ENCODE peak calls at places on chromosomes 5 and 9, in four cellular contexts. R, E, V and W are unnamed samples.

GRCh38 chr5:93304391-93304790 is 276.6 kb downstream of the NR2F1-AS1 start:
- DNase-seq in E (no peak), V (no peak), R (no peak), W (no peak)

GRCh38 chr5:141529002-141529401 is 40.1 kb downstream of the PCDHGC5 start:
- DNase-seq in E (peak; percentile 62), R (peak; percentile 50), V (peak; percentile 67), W (no peak)

GRCh38 chr5:95611396-95611795 is 8.5 kb upstream of the GPR150 start:
- DNase-seq in V (no peak), E (no peak), R (no peak), W (no peak)

GRCh38 chr9:127717766-127718165 is 1.9 kb downstream of the TTC16 start:
- DNase-seq in E (no peak), V (no peak), R (no peak), W (no peak)

GRCh38 chr9:74610523-74611061 is 113.5 kb downstream of the RORB start:
- DNase-seq in E (no peak), V (no peak), R (no peak), W (no peak)

GRCh38 chr5:147835386-147835798 is 3.9 kb upstream of the SPINK1 start:
- DNase-seq in R (no peak), V (no peak), E (peak; percentile 18), W (no peak)

GRCh38 chr5:35240892-35241291 is 10.6 kb upstream of the PRLR start:
- DNase-seq in V (no peak), R (no peak), E (no peak), W (no peak)

GRCh38 chr9:137551656-137552534 is at the start of gene MRPL41:
- DNase-seq in E (peak; percentile 86), R (peak; percentile 89), V (peak; percentile 88), W (peak; percentile 93)

GRCh38 chr9:69307446-69308216 is 17.4 kb upstream of the ENTREP1 start:
- DNase-seq in V (no peak), E (no peak), R (no peak), W (no peak)

GRCh38 chr5:142677212-142677611 is 8.7 kb downstream of the FGF1 start:
- DNase-seq in V (no peak), E (peak; percentile 52), R (no peak), W (no peak)

GRCh38 chr5:42621242-42621641 is 135.4 kb upstream of the CCDC152 start:
- DNase-seq in R (no peak), E (no peak), V (no peak), W (no peak)

GRCh38 chr5:29114331-29114768 is 2076.0 kb upstream of the CDH9 start:
- DNase-seq in V (no peak), R (no peak), E (no peak), W (no peak)

GRCh38 chr9:129285979-129286772 is 108.1 kb upstream of the IER5L start:
- DNase-seq in V (no peak), E (no peak), R (no peak), W (peak; percentile 40)

GRCh38 chr9:34636791-34637355 is 714 bp downstream of the SIGMAR1 start:
- DNase-seq in E (no peak), R (no peak), V (no peak), W (no peak)

GRCh38 chr9:96667363-96667728 is 12.2 kb upstream of the PRXL2C start:
- DNase-seq in E (no peak), R (no peak), V (no peak), W (no peak)

GRCh38 chr5:175896641-175897040 is 25.3 kb downstream of the CPLX2 start:
- DNase-seq in V (no peak), E (no peak), R (no peak), W (no peak)

GRCh38 chr5:10111575-10111974 is 138.1 kb downstream of the ATPSCKMT start:
- DNase-seq in E (peak; percentile 33), V (no peak), R (no peak), W (no peak)

GRCh38 chr9:3863114-3863528 is 337.3 kb upstream of the RFX3 start:
- DNase-seq in R (no peak), V (no peak), E (peak; percentile 76), W (no peak)

GRCh38 chr5:43363445-43364152 is 48.6 kb downstream of the CCL28 start:
- DNase-seq in V (no peak), E (no peak), R (no peak), W (no peak)

GRCh38 chr5:4222821-4223220 is 627.2 kb downstream of the IRX1 start:
- DNase-seq in R (no peak), E (no peak), V (no peak), W (no peak)

GRCh38 chr5:176679365-176680225 is 32.3 kb downstream of the TSPAN17 start:
- DNase-seq in E (no peak), R (peak; percentile 40), V (no peak), W (no peak)

GRCh38 chr5:177300236-177300880 is 3.2 kb downstream of the RAB24 start:
- DNase-seq in E (peak; percentile 53), V (peak; percentile 60), R (peak; percentile 48), W (peak; percentile 77)

GRCh38 chr9:6937209-6937608 is 179.4 kb downstream of the KDM4C start:
- DNase-seq in R (no peak), E (no peak), V (no peak), W (no peak)

GRCh38 chr9:135479469-135480052 is at the start of gene PPP1R26:
- DNase-seq in R (peak; percentile 45), E (no peak), V (no peak), W (peak; percentile 60)

GRCh38 chr5:163997965-163998364 is 492.5 kb downstream of the MAT2B start:
- DNase-seq in E (no peak), V (no peak), R (no peak), W (no peak)

GRCh38 chr9:33419904-33420303 is 17.5 kb upstream of the AQP7 start:
- DNase-seq in E (no peak), V (no peak), R (no peak), W (no peak)

GRCh38 chr5:160787247-160787646 is 64.8 kb downstream of the ATP10B start:
- DNase-seq in V (no peak), R (no peak), E (peak; percentile 40), W (no peak)

GRCh38 chr9:98214811-98215210 is 22.4 kb upstream of the CORO2A start:
- DNase-seq in V (no peak), R (no peak), E (no peak), W (no peak)

GRCh38 chr9:98216391-98216790 is 24.0 kb upstream of the CORO2A start:
- DNase-seq in V (no peak), E (no peak), R (no peak), W (no peak)

GRCh38 chr9:98217255-98217654 is 24.8 kb upstream of the CORO2A start:
- DNase-seq in V (no peak), E (no peak), R (no peak), W (no peak)

GRCh38 chr9:98215821-98216220 is 23.4 kb upstream of the CORO2A start:
- DNase-seq in R (no peak), V (no peak), E (no peak), W (no peak)

DNA sequence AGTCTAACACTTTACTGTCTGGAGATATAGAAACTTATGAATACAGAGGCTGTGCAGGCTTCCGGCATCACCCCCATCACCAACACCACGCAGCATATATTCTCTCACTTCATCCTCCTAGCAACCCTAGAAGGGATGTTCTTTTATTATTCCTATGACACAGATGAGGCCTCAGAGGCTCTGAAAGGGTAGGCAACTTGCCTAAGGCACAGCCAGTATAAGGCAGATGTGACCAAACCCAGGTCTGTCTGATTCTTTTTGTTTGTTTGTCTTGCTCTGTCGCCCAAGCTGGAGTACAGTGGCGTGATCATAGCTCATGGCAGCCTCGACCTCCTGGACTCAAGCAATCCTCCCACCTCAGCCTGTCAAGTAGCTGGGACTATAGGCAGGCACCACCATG is 22.8 kb upstream of the CORO2A start:
- DNase-seq in R (no peak), V (no peak), E (no peak), W (no peak)
- H3K27ac ChIP-seq in R (no peak overlapping the region), V (no peak overlapping the region), E (peak overlapping the region; percentile 16), W (no peak overlapping the region)

DNA sequence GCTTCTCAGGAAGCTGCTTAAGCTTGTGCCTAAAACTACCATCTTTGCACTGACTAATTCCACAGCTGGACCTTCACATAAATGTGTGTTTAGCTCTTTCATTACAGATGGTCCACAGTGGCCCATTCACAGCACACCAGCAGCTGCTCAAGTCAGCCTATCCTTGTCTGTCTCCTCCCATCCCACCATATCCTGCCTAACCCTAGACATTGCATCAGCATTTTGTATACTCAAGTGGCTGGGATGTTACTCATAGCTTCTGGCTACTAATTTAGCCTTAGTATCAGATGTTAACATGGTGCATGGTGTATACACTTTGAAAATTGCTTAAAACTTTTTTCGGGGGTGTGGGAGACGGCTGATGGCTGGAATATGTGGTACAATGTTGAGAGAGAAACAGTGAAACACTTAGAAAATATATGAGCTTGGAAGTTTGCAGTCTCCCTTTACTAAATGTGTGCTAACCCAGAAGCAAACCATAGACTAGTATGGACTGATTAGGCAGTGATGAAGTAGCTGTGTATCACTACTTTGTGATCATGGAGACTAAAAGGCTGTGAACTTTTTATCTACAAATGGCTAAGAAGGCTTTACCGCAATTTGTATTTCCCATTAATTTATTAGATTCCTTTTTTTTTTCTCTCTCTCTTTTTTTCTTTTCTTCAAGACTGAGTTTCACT is 83.1 kb downstream of the JMY start:
- DNase-seq in V (no peak), R (no peak), E (peak; percentile 83), W (no peak)
- H3K4me1 ChIP-seq in V (no peaks in the 10 kb centered on the region), R (no peaks in the 10 kb centered on the region), E (peaks cover 10% of the 10 kb centered on the region), W (no peaks in the 10 kb centered on the region)

GRCh38 chr5:71457106-71457505 is 1.7 kb downstream of the BDP1 start:
- DNase-seq in E (no peak), R (no peak), V (no peak), W (no peak)
- H3K4me3 ChIP-seq in E (peak overlapping the region; percentile 75), R (peak overlapping the region; percentile 94), V (no peak overlapping the region), W (peak overlapping the region; percentile 89)

DNA sequence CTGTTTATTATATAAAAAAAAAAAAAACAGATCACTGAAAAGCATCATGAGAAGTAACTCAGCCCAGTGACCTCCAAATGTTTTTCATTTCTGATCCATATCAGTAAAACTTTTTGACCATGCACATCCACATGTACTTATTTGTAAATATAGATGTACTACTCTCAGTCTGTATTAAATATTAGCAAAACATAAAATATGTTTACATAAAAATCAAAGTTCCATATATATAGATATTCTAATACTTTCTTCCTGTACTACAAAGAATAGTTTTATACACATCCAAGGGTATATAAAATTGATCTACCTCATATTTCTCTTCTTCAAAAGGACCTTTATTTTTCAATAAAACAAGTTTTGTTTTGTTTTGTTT is 309.1 kb downstream of the RAB3C start:
- DNase-seq in V (no peak), E (no peak), R (no peak), W (no peak)
- H3K27ac ChIP-seq in V (peak overlapping the region; percentile 48), E (no peak overlapping the region), R (peak overlapping the region; percentile 73), W (peak overlapping the region; percentile 67)

GRCh38 chr5:53034832-53035231 is 45.7 kb downstream of the ITGA2 start:
- DNase-seq in E (no peak), V (no peak), R (no peak), W (no peak)
- H3K4me1 ChIP-seq in E (peaks cover 85% of the 10 kb centered on the region), V (no peaks in the 10 kb centered on the region), R (peaks cover 40% of the 10 kb centered on the region), W (peaks cover 48% of the 10 kb centered on the region)

DNA sequence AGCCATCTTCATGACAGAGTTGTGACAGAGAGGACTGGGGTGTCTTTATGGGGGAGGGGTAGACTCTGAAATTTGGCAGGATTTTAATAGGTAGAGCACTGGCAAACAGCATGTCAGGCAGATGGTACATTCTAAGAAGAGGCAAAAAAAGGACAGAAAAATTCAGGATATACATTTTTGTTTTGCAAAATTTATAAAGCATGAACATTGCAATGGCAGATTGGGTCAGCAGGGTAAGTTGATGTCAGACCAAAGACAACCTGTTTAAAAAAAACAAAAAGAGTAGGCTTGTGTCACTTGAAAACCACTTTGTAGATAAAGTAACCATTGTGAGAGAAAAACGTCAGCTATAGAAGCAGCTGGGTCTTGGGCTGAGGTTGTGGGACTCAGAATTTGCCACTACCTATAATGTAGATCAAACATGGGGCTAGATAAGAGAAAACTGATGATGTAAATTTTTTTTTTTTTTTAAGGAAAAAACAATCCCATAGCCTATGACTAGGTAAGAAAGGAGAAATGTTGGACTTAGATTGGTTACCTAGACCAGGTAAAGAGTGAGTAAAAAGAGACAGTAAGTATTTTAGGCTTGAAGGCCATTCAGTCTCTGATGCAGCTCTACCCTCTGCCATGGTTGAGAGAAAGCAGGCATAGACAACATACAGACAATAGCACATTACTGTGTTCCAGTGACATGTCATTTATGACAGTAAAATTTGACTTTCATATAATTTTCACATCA is 8.3 kb downstream of the CAMK4 start:
- DNase-seq in R (no peak), E (no peak), V (no peak), W (no peak)
- H3K4me3 ChIP-seq in R (no peak overlapping the region), E (no peak overlapping the region), V (no peak overlapping the region), W (no peak overlapping the region)